ENCODE peak calls at places on chromosomes 3 and 15, in nine cellular contexts. A is uterus, Q is OCI-LY7, H is lung, W is H9, G is lower leg skin, R is astrocyte of the spinal cord, X is gastrocnemius medialis, S is fibroblast of lung. M is an unnamed sample.

GRCh38 chr3:61627768-61628185 is 66.4 kb downstream of the PTPRG start:
- DNase-seq in G (no peak), Q (no peak), H (no peak), A (no peak), W (no peak), R (peak; percentile 79), S (peak; percentile 91), X (peak; percentile 29), M (peak; percentile 77)

GRCh38 chr15:77031376-77032050 is 36.6 kb downstream of the PSTPIP1 start:
- DNase-seq in S (no peak), W (peak; percentile 28), R (peak; percentile 18), A (no peak), G (no peak), X (peak; percentile 32), H (no peak), Q (peak; percentile 67), M (no peak)

GRCh38 chr3:163952499-163952898 is 1125.8 kb downstream of the SI start:
- DNase-seq in S (no peak), G (no peak), H (no peak), R (no peak), X (no peak), Q (no peak), A (no peak), W (no peak), M (no peak)

GRCh38 chr3:183192650-183193300 is 30.2 kb upstream of the LAMP3 start:
- DNase-seq in Q (no peak), X (no peak), R (no peak), G (no peak), H (no peak), A (no peak), S (peak; percentile 4), W (no peak), M (no peak)

GRCh38 chr3:59327324-59327939 is 277.6 kb upstream of the CFAP20DC start:
- DNase-seq in A (no peak), X (no peak), G (no peak), H (no peak), W (no peak), R (peak; percentile 78), S (peak; percentile 99), Q (no peak), M (peak; percentile 45)

GRCh38 chr3:10570196-10570946 is 65.0 kb upstream of the ATP2B2 start:
- DNase-seq in X (peak; percentile 20), G (no peak), W (no peak), R (no peak), S (peak; percentile 14), H (no peak), A (peak; percentile 28), Q (no peak), M (peak; percentile 7)

GRCh38 chr3:133112666-133113065 is 74.5 kb downstream of the TMEM108 start:
- DNase-seq in X (no peak), W (no peak), G (no peak), H (no peak), R (peak; percentile 37), Q (no peak), S (peak; percentile 20), A (no peak), M (peak; percentile 21)

GRCh38 chr3:111667621-111668239 is 72.6 kb upstream of the ZBED2 start:
- DNase-seq in R (peak; percentile 22), H (peak; percentile 33), X (peak; percentile 22), W (no peak), G (peak; percentile 48), S (peak; percentile 34), A (no peak), Q (peak; percentile 90), M (peak; percentile 50)

GRCh38 chr3:120203016-120203415 is 82.0 kb downstream of the GPR156 start:
- DNase-seq in A (peak; percentile 29), H (peak; percentile 42), X (peak; percentile 78), G (peak; percentile 43), W (no peak), S (peak; percentile 61), Q (no peak), R (peak; percentile 62), M (peak; percentile 95)

GRCh38 chr15:70101459-70102113 is 3.9 kb upstream of the TLE3 start:
- DNase-seq in X (peak; percentile 68), R (peak; percentile 94), W (peak; percentile 77), A (peak; percentile 53), Q (peak; percentile 65), G (no peak), H (peak; percentile 60), S (peak; percentile 94), M (peak; percentile 98)

GRCh38 chr3:115790759-115791158 is 167.4 kb downstream of the GAP43 start:
- DNase-seq in W (no peak), H (no peak), A (no peak), S (peak; percentile 100), Q (no peak), R (peak; percentile 98), X (no peak), G (no peak), M (peak; percentile 96)

GRCh38 chr3:139588450-139588849 is 48.9 kb upstream of the RBP1 start:
- DNase-seq in H (no peak), A (no peak), W (peak; percentile 77), Q (no peak), S (no peak), G (no peak), X (no peak), R (no peak), M (no peak)

GRCh38 chr3:17424137-17424536 is 318.3 kb downstream of the TBC1D5 start:
- DNase-seq in X (no peak), Q (no peak), W (no peak), G (no peak), A (no peak), H (no peak), R (no peak), S (no peak), M (no peak)

GRCh38 chr15:72168131-72168825 is 29.3 kb downstream of the GRAMD2A start:
- DNase-seq in S (peak; percentile 54), W (no peak), R (peak; percentile 66), Q (no peak), A (no peak), G (no peak), X (no peak), H (no peak), M (peak; percentile 29)

GRCh38 chr3:20904674-20905073 is 718.7 kb upstream of the SGO1 start:
- DNase-seq in R (no peak), H (no peak), Q (no peak), W (no peak), A (no peak), G (no peak), S (no peak), X (no peak), M (no peak)

GRCh38 chr3:64223809-64224570 is 1.3 kb downstream of the PRICKLE2 start:
- DNase-seq in W (no peak), G (no peak), H (no peak), Q (peak; percentile 53), S (peak; percentile 36), A (no peak), X (no peak), R (peak; percentile 41), M (peak; percentile 77)

GRCh38 chr15:78810377-78811123 is 714 bp downstream of the ADAMTS7 start:
- DNase-seq in A (peak; percentile 69), H (peak; percentile 54), W (peak; percentile 45), R (peak; percentile 24), G (no peak), Q (no peak), X (peak; percentile 20), S (peak; percentile 45), M (peak; percentile 47)

GRCh38 chr3:29936054-29936453 is 655.2 kb downstream of the RBMS3 start:
- DNase-seq in S (no peak), R (no peak), G (no peak), H (no peak), Q (no peak), A (no peak), W (no peak), X (no peak), M (no peak)

GRCh38 chr3:48142316-48142870 is 45.8 kb downstream of the CDC25A start:
- DNase-seq in X (no peak), S (no peak), R (no peak), Q (no peak), A (no peak), W (no peak), H (no peak), G (peak; percentile 21), M (no peak)

GRCh38 chr3:26484140-26484539 is 138.4 kb upstream of the LRRC3B start:
- DNase-seq in W (peak; percentile 46), H (no peak), A (no peak), Q (no peak), S (no peak), R (no peak), G (no peak), X (no peak), M (no peak)
- TF ChIP-seq CTCF in W (peak; percentile 67), H (no peak), A (no peak), Q (peak; percentile 43), S (no peak), R (no peak), G (no peak), X (no peak), M (no peak)

DNA sequence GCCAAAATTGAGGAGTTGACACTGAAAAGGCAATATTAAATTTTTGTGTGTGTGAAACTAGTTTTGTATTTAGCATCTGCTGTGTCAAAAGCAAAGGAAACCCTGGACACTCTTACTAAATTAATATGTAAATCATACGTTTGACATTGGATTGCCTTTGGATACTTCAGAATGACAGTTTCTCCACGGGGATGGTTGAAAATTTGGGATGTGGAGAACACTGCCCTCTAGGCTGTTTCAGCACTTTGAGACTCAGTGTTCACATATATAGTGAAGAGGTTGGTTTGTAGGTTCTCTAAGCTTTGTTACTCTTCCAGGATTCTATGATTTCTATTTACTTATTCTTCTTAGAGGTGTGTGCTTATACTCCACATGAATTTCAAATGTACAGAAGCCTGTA is 3.0 kb downstream of the ROBO2 start:
- DNase-seq in H (no peak), X (no peak), R (no peak), Q (no peak), G (no peak), W (no peak), S (no peak), A (no peak), M (no peak)
- TF ChIP-seq CTCF in H (no peak), X (no peak), R (peak; percentile 13), Q (no peak), G (no peak), W (peak; percentile 56), S (peak; percentile 16), A (no peak), M (no peak)

GRCh38 chr3:153285194-153285641 is 123.2 kb downstream of the RAP2B start:
- DNase-seq in S (peak; percentile 22), W (no peak), Q (no peak), X (no peak), G (no peak), A (no peak), R (peak; percentile 44), H (no peak), M (peak; percentile 68)
- TF ChIP-seq CTCF in S (peak; percentile 19), W (no peak), Q (no peak), X (no peak), G (no peak), A (no peak), R (peak; percentile 14), H (no peak), M (peak; percentile 22)

GRCh38 chr3:55549172-55549571 is 62.1 kb upstream of the WNT5A start:
- DNase-seq in X (no peak), H (no peak), G (no peak), S (no peak), R (no peak), W (no peak), A (no peak), Q (no peak), M (no peak)
- TF ChIP-seq CTCF in X (no peak), H (no peak), G (no peak), S (peak; percentile 36), R (peak; percentile 26), W (peak; percentile 37), A (no peak), Q (peak; percentile 33), M (peak; percentile 13)

M was measured in fibroblast of pulmonary artery.